ENCODE peak calls at places on chromosome 16, in five cellular contexts. One of them, this sample, is unnamed.

GRCh38 chr16:4612474-4612931 is 2.2 kb downstream of the UBALD1 start:
- DNase-seq in GM23248: peak; percentile 26
- DNase-seq in colonic mucosa: no peak
- DNase-seq in pancreas: no peak
- DNase-seq in A549: peak; percentile 38
- DNase-seq in this sample: no peak

GRCh38 chr16:1983544-1984346 is at the start of gene GFER:
- DNase-seq in GM23248: peak; percentile 95
- DNase-seq in A549: peak; percentile 94
- DNase-seq in colonic mucosa: peak; percentile 92
- DNase-seq in pancreas: peak; percentile 91
- DNase-seq in this sample: peak; percentile 62

GRCh38 chr16:56675685-56676210 is 6.1 kb downstream of the MT1H start:
- DNase-seq in pancreas: no peak
- DNase-seq in GM23248: no peak
- DNase-seq in A549: no peak
- DNase-seq in colonic mucosa: no peak
- DNase-seq in this sample: no peak

GRCh38 chr16:28935924-28936783 is 4.4 kb downstream of the CD19 start:
- DNase-seq in GM23248: peak; percentile 76
- DNase-seq in colonic mucosa: peak; percentile 95
- DNase-seq in pancreas: peak; percentile 69
- DNase-seq in A549: peak; percentile 68
- DNase-seq in this sample: peak; percentile 44

GRCh38 chr16:28898942-28899341 is 20.7 kb downstream of the ATP2A1 start:
- DNase-seq in A549: no peak
- DNase-seq in colonic mucosa: no peak
- DNase-seq in GM23248: no peak
- DNase-seq in pancreas: no peak
- DNase-seq in this sample: no peak

GRCh38 chr16:31141489-31142108 is 6.1 kb upstream of the PRSS8 start:
- DNase-seq in GM23248: peak; percentile 82
- DNase-seq in pancreas: peak; percentile 61
- DNase-seq in colonic mucosa: peak; percentile 57
- DNase-seq in A549: no peak
- DNase-seq in this sample: peak; percentile 72

GRCh38 chr16:81592353-81592866 is 147.8 kb downstream of the CMIP start:
- DNase-seq in GM23248: no peak
- DNase-seq in colonic mucosa: peak; percentile 89
- DNase-seq in A549: no peak
- DNase-seq in pancreas: no peak
- DNase-seq in this sample: no peak

GRCh38 chr16:84753412-84754325 is 53.9 kb downstream of the USP10 start:
- DNase-seq in GM23248: peak; percentile 33
- DNase-seq in colonic mucosa: no peak
- DNase-seq in pancreas: no peak
- DNase-seq in A549: no peak
- DNase-seq in this sample: no peak

GRCh38 chr16:73846292-73846849 is 450.2 kb upstream of the PSMD7 start:
- DNase-seq in pancreas: no peak
- DNase-seq in GM23248: peak; percentile 1
- DNase-seq in colonic mucosa: no peak
- DNase-seq in A549: no peak
- DNase-seq in this sample: no peak

GRCh38 chr16:2897110-2897509 is 14.1 kb downstream of the FLYWCH2 start:
- DNase-seq in GM23248: peak; percentile 51
- DNase-seq in A549: no peak
- DNase-seq in pancreas: no peak
- DNase-seq in colonic mucosa: no peak
- DNase-seq in this sample: no peak

GRCh38 chr16:17023606-17024005 is 447.2 kb downstream of the XYLT1 start:
- DNase-seq in colonic mucosa: no peak
- DNase-seq in pancreas: no peak
- DNase-seq in GM23248: no peak
- DNase-seq in A549: no peak
- DNase-seq in this sample: no peak

GRCh38 chr16:22355487-22355908 is 18.9 kb downstream of the CDR2 start:
- DNase-seq in GM23248: peak; percentile 20
- DNase-seq in A549: no peak
- DNase-seq in colonic mucosa: no peak
- DNase-seq in pancreas: no peak
- DNase-seq in this sample: no peak

GRCh38 chr16:2196162-2196980 is at the start of gene CASKIN1:
- DNase-seq in colonic mucosa: no peak
- DNase-seq in pancreas: no peak
- DNase-seq in GM23248: peak; percentile 65
- DNase-seq in A549: no peak
- DNase-seq in this sample: no peak

GRCh38 chr16:8505327-8505991 is 84.9 kb downstream of the TMEM114 start:
- DNase-seq in GM23248: no peak
- DNase-seq in colonic mucosa: peak; percentile 43
- DNase-seq in pancreas: no peak
- DNase-seq in A549: no peak
- DNase-seq in this sample: no peak

GRCh38 chr16:48082516-48082915 is 73.3 kb downstream of the ABCC12 start:
- DNase-seq in A549: no peak
- DNase-seq in GM23248: peak; percentile 60
- DNase-seq in colonic mucosa: no peak
- DNase-seq in pancreas: no peak
- DNase-seq in this sample: no peak

GRCh38 chr16:1641261-1641660 is 29.1 kb downstream of the CRAMP1 start:
- DNase-seq in GM23248: no peak
- DNase-seq in pancreas: no peak
- DNase-seq in colonic mucosa: no peak
- DNase-seq in A549: no peak
- DNase-seq in this sample: no peak

GRCh38 chr16:9012848-9013507 is 49.3 kb upstream of the USP7 start:
- DNase-seq in pancreas: no peak
- DNase-seq in A549: no peak
- DNase-seq in colonic mucosa: no peak
- DNase-seq in GM23248: peak; percentile 22
- DNase-seq in this sample: no peak

GRCh38 chr16:19348578-19349315 is 63.2 kb downstream of the CLEC19A start:
- DNase-seq in pancreas: no peak
- DNase-seq in colonic mucosa: no peak
- DNase-seq in A549: no peak
- DNase-seq in GM23248: peak; percentile 10
- DNase-seq in this sample: no peak

GRCh38 chr16:87757841-87758426 is 7.9 kb downstream of the KLHDC4 start:
- DNase-seq in GM23248: peak; percentile 14
- DNase-seq in A549: no peak
- DNase-seq in colonic mucosa: no peak
- DNase-seq in pancreas: no peak
- DNase-seq in this sample: no peak

GRCh38 chr16:56241596-56241995 is 50.3 kb downstream of the GNAO1 start:
- DNase-seq in colonic mucosa: no peak
- DNase-seq in A549: no peak
- DNase-seq in GM23248: no peak
- DNase-seq in pancreas: no peak
- DNase-seq in this sample: peak; percentile 7

GRCh38 chr16:3738541-3738940 is 21.2 kb upstream of the TRAP1 start:
- DNase-seq in A549: no peak
- DNase-seq in GM23248: no peak
- DNase-seq in pancreas: peak; percentile 72
- DNase-seq in colonic mucosa: no peak
- DNase-seq in this sample: no peak

GRCh38 chr16:3292604-3293003 is 9.3 kb downstream of the ZNF263 start:
- DNase-seq in pancreas: no peak
- DNase-seq in colonic mucosa: no peak
- DNase-seq in A549: no peak
- DNase-seq in GM23248: peak; percentile 74
- DNase-seq in this sample: peak; percentile 32

GRCh38 chr16:12330541-12330940 is 354.0 kb downstream of the SNX29 start:
- DNase-seq in colonic mucosa: no peak
- DNase-seq in A549: no peak
- DNase-seq in pancreas: no peak
- DNase-seq in GM23248: no peak
- DNase-seq in this sample: no peak

GRCh38 chr16:29729116-29729521 is 16.7 kb downstream of the C16orf54 start:
- DNase-seq in colonic mucosa: no peak
- DNase-seq in pancreas: no peak
- DNase-seq in A549: peak; percentile 83
- DNase-seq in GM23248: peak; percentile 72
- DNase-seq in this sample: peak; percentile 48

GRCh38 chr16:24853830-24854229 is 8.1 kb downstream of the SLC5A11 start:
- DNase-seq in pancreas: no peak
- DNase-seq in colonic mucosa: no peak
- DNase-seq in A549: peak; percentile 68
- DNase-seq in GM23248: peak; percentile 66
- DNase-seq in this sample: no peak

GRCh38 chr16:12543700-12544476 is 259.8 kb downstream of the CPPED1 start:
- DNase-seq in colonic mucosa: no peak
- DNase-seq in A549: no peak
- DNase-seq in pancreas: no peak
- DNase-seq in GM23248: no peak
- DNase-seq in this sample: no peak

GRCh38 chr16:89764711-89765201 is 43.4 kb downstream of the ZNF276 start:
- DNase-seq in GM23248: no peak
- DNase-seq in colonic mucosa: peak; percentile 75
- DNase-seq in pancreas: no peak
- DNase-seq in A549: no peak
- DNase-seq in this sample: no peak

GRCh38 chr16:8278181-8278580 is 312.1 kb downstream of the TMEM114 start:
- DNase-seq in GM23248: no peak
- DNase-seq in pancreas: no peak
- DNase-seq in A549: no peak
- DNase-seq in colonic mucosa: no peak
- DNase-seq in this sample: no peak

GRCh38 chr16:25264599-25264998 is 7.0 kb upstream of the ZKSCAN2 start:
- DNase-seq in A549: no peak
- DNase-seq in colonic mucosa: no peak
- DNase-seq in pancreas: no peak
- DNase-seq in GM23248: peak; percentile 53
- DNase-seq in this sample: no peak

GRCh38 chr16:73006021-73006420 is 41.9 kb downstream of the ZFHX3 start:
- DNase-seq in A549: no peak
- DNase-seq in colonic mucosa: no peak
- DNase-seq in pancreas: no peak
- DNase-seq in GM23248: peak; percentile 51
- DNase-seq in this sample: no peak

GRCh38 chr16:27611340-27611739 is 61.4 kb downstream of the KATNIP start:
- DNase-seq in GM23248: no peak
- DNase-seq in colonic mucosa: no peak
- DNase-seq in A549: no peak
- DNase-seq in pancreas: no peak
- DNase-seq in this sample: no peak

GRCh38 chr16:67939507-67940435 is 3.1 kb upstream of the PSMB10 start:
- DNase-seq in GM23248: no peak
- DNase-seq in A549: no peak
- DNase-seq in pancreas: no peak
- DNase-seq in colonic mucosa: peak; percentile 72
- DNase-seq in this sample: no peak

GRCh38 chr16:87086575-87086974 is 230.6 kb downstream of the C16orf95 start:
- DNase-seq in pancreas: no peak
- DNase-seq in GM23248: peak; percentile 9
- DNase-seq in colonic mucosa: no peak
- DNase-seq in A549: no peak
- DNase-seq in this sample: no peak

GRCh38 chr16:9417898-9418297 is 326.5 kb downstream of the HAPSTR1 start:
- DNase-seq in colonic mucosa: no peak
- DNase-seq in pancreas: no peak
- DNase-seq in A549: no peak
- DNase-seq in GM23248: no peak
- DNase-seq in this sample: no peak

GRCh38 chr16:75575976-75576375 is 9.8 kb downstream of the GABARAPL2 start:
- DNase-seq in pancreas: no peak
- DNase-seq in A549: no peak
- DNase-seq in GM23248: no peak
- DNase-seq in colonic mucosa: no peak
- DNase-seq in this sample: no peak
- H3K27ac ChIP-seq in pancreas: no peak overlapping the region
- H3K27ac ChIP-seq in A549: no peak overlapping the region
- H3K27ac ChIP-seq in GM23248: no peak overlapping the region
- H3K27ac ChIP-seq in colonic mucosa: no peak overlapping the region
- H3K27ac ChIP-seq in this sample: no peak overlapping the region

DNA sequence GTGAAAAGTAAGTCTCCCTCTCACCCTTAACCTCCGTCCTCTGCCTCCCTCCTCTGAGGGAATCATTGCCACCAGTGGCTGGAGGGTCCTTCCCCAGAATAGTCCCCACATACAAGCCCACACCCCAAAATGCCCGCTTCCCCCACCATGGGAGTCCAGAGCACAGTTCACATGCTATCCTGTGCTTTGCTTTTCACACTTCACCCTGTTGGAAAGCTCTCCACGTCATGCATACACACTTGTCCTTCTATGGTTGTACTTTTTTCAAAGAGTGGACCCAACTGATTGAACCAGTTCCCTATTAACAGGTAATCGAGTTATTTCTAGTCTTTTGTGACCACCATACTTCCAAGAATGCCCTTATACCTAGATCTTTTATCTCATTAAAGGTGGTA is 23.7 kb upstream of the KIFC3 start:
- DNase-seq in A549: no peak
- DNase-seq in pancreas: no peak
- DNase-seq in GM23248: no peak
- DNase-seq in colonic mucosa: no peak
- DNase-seq in this sample: no peak
- H3K4me1 ChIP-seq in A549: peaks cover 69% of the 10 kb centered on the region
- H3K4me1 ChIP-seq in pancreas: peaks cover 29% of the 10 kb centered on the region
- H3K4me1 ChIP-seq in GM23248: no peaks in the 10 kb centered on the region
- H3K4me1 ChIP-seq in colonic mucosa: no peaks in the 10 kb centered on the region
- H3K4me1 ChIP-seq in this sample: no peaks in the 10 kb centered on the region

GRCh38 chr16:13793788-13794461 is 126.0 kb upstream of the ERCC4 start:
- DNase-seq in pancreas: no peak
- DNase-seq in A549: no peak
- DNase-seq in GM23248: no peak
- DNase-seq in colonic mucosa: no peak
- DNase-seq in this sample: no peak
- H3K27ac ChIP-seq in pancreas: no peak overlapping the region
- H3K27ac ChIP-seq in A549: no peak overlapping the region
- H3K27ac ChIP-seq in GM23248: no peak overlapping the region
- H3K27ac ChIP-seq in colonic mucosa: no peak overlapping the region
- H3K27ac ChIP-seq in this sample: no peak overlapping the region

DNA sequence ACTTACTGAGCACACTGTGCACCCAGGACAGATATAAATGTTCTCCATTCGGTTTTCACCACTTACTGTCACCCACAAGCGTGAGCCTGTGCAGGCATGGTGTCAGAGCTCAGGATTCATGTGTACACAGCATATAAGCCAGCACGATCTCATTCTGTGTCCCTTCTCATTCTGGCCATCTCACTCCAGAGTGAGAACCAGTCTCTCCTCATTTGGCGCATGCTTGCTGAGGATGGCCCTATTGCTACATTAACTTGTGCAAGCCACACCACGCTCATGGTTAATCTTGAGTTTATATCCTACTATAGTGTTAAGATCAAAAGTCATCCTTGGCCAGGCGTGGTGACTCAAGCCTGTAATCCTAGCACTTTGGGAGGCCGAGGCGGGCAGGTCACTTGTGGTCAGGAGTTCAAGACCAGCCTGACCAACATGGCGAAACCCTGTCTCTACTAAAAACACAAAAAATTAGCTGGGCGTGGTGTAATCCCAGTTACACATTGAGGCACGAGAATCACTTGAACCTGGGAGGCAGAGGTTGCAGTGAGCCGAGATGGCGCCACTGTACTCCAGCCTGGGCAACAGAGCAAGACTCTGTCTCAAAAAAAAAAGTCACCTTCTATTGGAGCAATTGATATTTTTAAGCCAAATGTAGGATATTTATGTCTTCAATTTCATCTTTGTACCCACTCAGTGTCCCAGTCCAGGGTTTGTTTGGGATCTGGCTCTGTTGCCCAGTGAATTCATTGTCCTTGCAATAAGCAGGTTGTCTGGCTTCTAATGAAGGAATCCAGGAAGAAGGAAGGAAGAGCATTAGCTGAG is 20.9 kb downstream of the SOCS1 start:
- DNase-seq in colonic mucosa: no peak
- DNase-seq in A549: no peak
- DNase-seq in pancreas: no peak
- DNase-seq in GM23248: no peak
- DNase-seq in this sample: no peak
- H3K4me1 ChIP-seq in colonic mucosa: peaks cover 5% of the 10 kb centered on the region
- H3K4me1 ChIP-seq in A549: no peaks in the 10 kb centered on the region
- H3K4me1 ChIP-seq in pancreas: no peaks in the 10 kb centered on the region
- H3K4me1 ChIP-seq in GM23248: peaks cover 3% of the 10 kb centered on the region
- H3K4me1 ChIP-seq in this sample: peaks cover 3% of the 10 kb centered on the region